ENCODE peak calls at places on chromosomes 5 and 9, in ten cellular contexts. R is NCI-H1417; T is right lobe of liver; Q is NCI-H748 treated with DMSO at 0.1 percent for 48 hours; I is naive thymus-derived CD8-positive, alpha-beta T cell; Z is anterior cingulate cortex; P is NCI-H345; Y is iPS DF 19.7; E is SJSA1; F is Peyer's patch. G is an unnamed sample.

GRCh38 chr5:103466494-103466893 is 96.1 kb downstream of the NUDT12 start:
- DNase-seq in Q (no peak), R (no peak), I (no peak), F (no peak), Z (no peak), T (no peak), P (no peak), E (no peak), Y (no peak), G (no peak)

GRCh38 chr5:129771058-129771838 is 23.4 kb downstream of the MINAR2 start:
- DNase-seq in R (peak), F (peak), Q (peak), T (no peak), Y (peak), Z (peak), E (peak), P (peak), I (no peak), G (peak)

GRCh38 chr9:16445141-16445920 is 425.1 kb downstream of the BNC2 start:
- DNase-seq in I (no peak), P (peak), T (no peak), Q (peak), Z (no peak), R (peak), F (no peak), E (no peak), Y (no peak), G (no peak)

GRCh38 chr5:175460560-175460959 is 16.6 kb upstream of the DRD1 start:
- DNase-seq in P (no peak), Z (no peak), Q (no peak), Y (no peak), F (no peak), T (no peak), R (no peak), I (no peak), E (no peak), G (no peak)

GRCh38 chr9:69019808-69020207 is 5.9 kb upstream of the PRKACG start:
- DNase-seq in F (no peak), R (no peak), Y (no peak), E (no peak), T (no peak), Z (no peak), Q (no peak), I (no peak), P (no peak), G (peak)

GRCh38 chr9:137761793-137762192 is 115.8 kb upstream of the CACNA1B start:
- DNase-seq in E (no peak), P (no peak), I (no peak), T (no peak), R (no peak), Z (no peak), Y (no peak), Q (no peak), F (no peak), G (no peak)

GRCh38 chr9:752201-752600 is 89.3 kb upstream of the DMRT1 start:
- DNase-seq in P (no peak), F (no peak), Q (no peak), T (no peak), Z (no peak), Y (no peak), E (peak), R (no peak), I (no peak), G (no peak)

GRCh38 chr5:1889321-1890065 is 6.8 kb upstream of the IRX4 start:
- DNase-seq in T (peak), P (no peak), E (no peak), Y (no peak), Q (no peak), I (no peak), Z (no peak), R (no peak), F (no peak), G (peak)

GRCh38 chr5:177455036-177455660 is 8.5 kb downstream of the PRR7 start:
- DNase-seq in R (peak), Q (peak), E (peak), F (peak), Z (peak), P (peak), T (peak), I (peak), Y (no peak), G (peak)

GRCh38 chr9:32926901-32927300 is 74.5 kb downstream of the APTX start:
- DNase-seq in P (no peak), R (no peak), Z (no peak), Y (no peak), Q (no peak), I (no peak), E (no peak), T (no peak), F (no peak), G (no peak)

GRCh38 chr5:31939151-31939550 is 235.0 kb downstream of the GOLPH3 start:
- DNase-seq in P (no peak), Z (no peak), Q (no peak), T (no peak), R (no peak), F (no peak), E (no peak), I (no peak), Y (no peak), G (no peak)

GRCh38 chr9:111897831-111898144 is 1.2 kb downstream of the UGCG start:
- DNase-seq in Q (no peak), T (no peak), P (peak), R (no peak), E (no peak), Z (no peak), I (no peak), Y (no peak), F (peak), G (no peak)

GRCh38 chr5:135216072-135216812 is 182.2 kb upstream of the PITX1 start:
- DNase-seq in T (no peak), I (no peak), Y (no peak), R (no peak), E (peak), F (no peak), P (no peak), Q (no peak), Z (no peak), G (no peak)

GRCh38 chr9:109319072-109319630 is 1.7 kb downstream of the EPB41L4B start:
- DNase-seq in Z (no peak), R (peak), P (peak), Y (no peak), E (no peak), I (no peak), Q (no peak), F (no peak), T (peak), G (no peak)

GRCh38 chr9:108746864-108747263 is 108.9 kb downstream of the ACTL7B start:
- DNase-seq in P (no peak), Z (no peak), Y (no peak), R (peak), I (no peak), Q (no peak), E (no peak), T (no peak), F (no peak), G (no peak)

GRCh38 chr5:133356386-133357331 is 255.7 kb downstream of the FSTL4 start:
- DNase-seq in Y (no peak), F (no peak), I (no peak), P (no peak), Q (no peak), Z (no peak), R (no peak), E (peak), T (no peak), G (no peak)

GRCh38 chr5:139543423-139543991 is 17.6 kb upstream of the UBE2D2 start:
- DNase-seq in F (peak), Q (no peak), R (peak), I (peak), Z (no peak), E (no peak), P (no peak), T (peak), Y (no peak), G (peak)

G was measured in CD8-positive, alpha-beta memory T cell.